ENCODE peak calls at places on chromosomes 7 and 10, in seven cellular contexts. One of them, this sample, is unnamed.

GRCh38 chr10:99964791-99965190 is 45.0 kb downstream of the DNMBP start:
- DNase-seq in kidney glomerular epithelial cell: no peak
- DNase-seq in mucosa of descending colon: peak
- DNase-seq in activated T-cell treated with anti-CD3 and anti-CD28 coated beads for 1 hour: no peak
- DNase-seq in Right ventricle myocardium superior: no peak
- DNase-seq in MM.1S: no peak
- DNase-seq in tibial artery: no peak
- DNase-seq in this sample: no peak

GRCh38 chr10:20552382-20552781 is 344.7 kb downstream of the NEBL start:
- DNase-seq in kidney glomerular epithelial cell: no peak
- DNase-seq in mucosa of descending colon: no peak
- DNase-seq in activated T-cell treated with anti-CD3 and anti-CD28 coated beads for 1 hour: no peak
- DNase-seq in Right ventricle myocardium superior: no peak
- DNase-seq in MM.1S: no peak
- DNase-seq in tibial artery: no peak
- DNase-seq in this sample: no peak

GRCh38 chr10:64036996-64037666 is 515.9 kb downstream of the REEP3 start:
- DNase-seq in kidney glomerular epithelial cell: no peak
- DNase-seq in mucosa of descending colon: peak
- DNase-seq in activated T-cell treated with anti-CD3 and anti-CD28 coated beads for 1 hour: no peak
- DNase-seq in Right ventricle myocardium superior: no peak
- DNase-seq in MM.1S: no peak
- DNase-seq in tibial artery: no peak
- DNase-seq in this sample: peak

GRCh38 chr7:3277604-3278572 is 23.2 kb upstream of the SDK1 start:
- DNase-seq in kidney glomerular epithelial cell: no peak
- DNase-seq in mucosa of descending colon: no peak
- DNase-seq in activated T-cell treated with anti-CD3 and anti-CD28 coated beads for 1 hour: no peak
- DNase-seq in Right ventricle myocardium superior: no peak
- DNase-seq in MM.1S: peak
- DNase-seq in tibial artery: no peak
- DNase-seq in this sample: no peak

GRCh38 chr10:127398140-127398966 is 150.8 kb upstream of the NPS start:
- DNase-seq in kidney glomerular epithelial cell: peak
- DNase-seq in mucosa of descending colon: no peak
- DNase-seq in activated T-cell treated with anti-CD3 and anti-CD28 coated beads for 1 hour: no peak
- DNase-seq in Right ventricle myocardium superior: no peak
- DNase-seq in MM.1S: no peak
- DNase-seq in tibial artery: no peak
- DNase-seq in this sample: no peak

GRCh38 chr10:14727389-14727918 is 47.2 kb downstream of the FAM107B start:
- DNase-seq in kidney glomerular epithelial cell: no peak
- DNase-seq in mucosa of descending colon: no peak
- DNase-seq in activated T-cell treated with anti-CD3 and anti-CD28 coated beads for 1 hour: no peak
- DNase-seq in Right ventricle myocardium superior: no peak
- DNase-seq in MM.1S: no peak
- DNase-seq in tibial artery: no peak
- DNase-seq in this sample: no peak

GRCh38 chr10:69972951-69973350 is 79.7 kb upstream of the MACROH2A2 start:
- DNase-seq in kidney glomerular epithelial cell: no peak
- DNase-seq in mucosa of descending colon: no peak
- DNase-seq in activated T-cell treated with anti-CD3 and anti-CD28 coated beads for 1 hour: no peak
- DNase-seq in Right ventricle myocardium superior: no peak
- DNase-seq in MM.1S: no peak
- DNase-seq in tibial artery: no peak
- DNase-seq in this sample: no peak

GRCh38 chr7:36777062-36777461 is 52.8 kb upstream of the AOAH start:
- DNase-seq in kidney glomerular epithelial cell: no peak
- DNase-seq in mucosa of descending colon: peak
- DNase-seq in activated T-cell treated with anti-CD3 and anti-CD28 coated beads for 1 hour: peak
- DNase-seq in Right ventricle myocardium superior: no peak
- DNase-seq in MM.1S: no peak
- DNase-seq in tibial artery: no peak
- DNase-seq in this sample: no peak

GRCh38 chr10:4519691-4520402 is 306.2 kb upstream of the AKR1E2 start:
- DNase-seq in kidney glomerular epithelial cell: no peak
- DNase-seq in mucosa of descending colon: no peak
- DNase-seq in activated T-cell treated with anti-CD3 and anti-CD28 coated beads for 1 hour: no peak
- DNase-seq in Right ventricle myocardium superior: no peak
- DNase-seq in MM.1S: no peak
- DNase-seq in tibial artery: no peak
- DNase-seq in this sample: no peak

GRCh38 chr7:75617634-75618234 is 121.0 kb downstream of the HIP1 start:
- DNase-seq in kidney glomerular epithelial cell: no peak
- DNase-seq in mucosa of descending colon: peak
- DNase-seq in activated T-cell treated with anti-CD3 and anti-CD28 coated beads for 1 hour: peak
- DNase-seq in Right ventricle myocardium superior: peak
- DNase-seq in MM.1S: peak
- DNase-seq in tibial artery: peak
- DNase-seq in this sample: no peak

GRCh38 chr7:2066251-2066919 is 166.4 kb downstream of the MAD1L1 start:
- DNase-seq in kidney glomerular epithelial cell: no peak
- DNase-seq in mucosa of descending colon: no peak
- DNase-seq in activated T-cell treated with anti-CD3 and anti-CD28 coated beads for 1 hour: peak
- DNase-seq in Right ventricle myocardium superior: no peak
- DNase-seq in MM.1S: no peak
- DNase-seq in tibial artery: no peak
- DNase-seq in this sample: no peak

GRCh38 chr7:17009007-17009719 is 127.4 kb upstream of the AGR3 start:
- DNase-seq in kidney glomerular epithelial cell: no peak
- DNase-seq in mucosa of descending colon: no peak
- DNase-seq in activated T-cell treated with anti-CD3 and anti-CD28 coated beads for 1 hour: no peak
- DNase-seq in Right ventricle myocardium superior: no peak
- DNase-seq in MM.1S: peak
- DNase-seq in tibial artery: no peak
- DNase-seq in this sample: no peak

GRCh38 chr10:14397069-14397468 is 66.3 kb upstream of the FRMD4A start:
- DNase-seq in kidney glomerular epithelial cell: peak
- DNase-seq in mucosa of descending colon: peak
- DNase-seq in activated T-cell treated with anti-CD3 and anti-CD28 coated beads for 1 hour: no peak
- DNase-seq in Right ventricle myocardium superior: peak
- DNase-seq in MM.1S: no peak
- DNase-seq in tibial artery: peak
- DNase-seq in this sample: no peak

GRCh38 chr10:125521721-125522680 is 161.0 kb downstream of the TEX36 start:
- DNase-seq in kidney glomerular epithelial cell: no peak
- DNase-seq in mucosa of descending colon: peak
- DNase-seq in activated T-cell treated with anti-CD3 and anti-CD28 coated beads for 1 hour: no peak
- DNase-seq in Right ventricle myocardium superior: no peak
- DNase-seq in MM.1S: no peak
- DNase-seq in tibial artery: no peak
- DNase-seq in this sample: no peak

GRCh38 chr10:99938563-99938962 is 71.2 kb downstream of the DNMBP start:
- DNase-seq in kidney glomerular epithelial cell: peak
- DNase-seq in mucosa of descending colon: no peak
- DNase-seq in activated T-cell treated with anti-CD3 and anti-CD28 coated beads for 1 hour: no peak
- DNase-seq in Right ventricle myocardium superior: no peak
- DNase-seq in MM.1S: no peak
- DNase-seq in tibial artery: no peak
- DNase-seq in this sample: no peak

GRCh38 chr10:131270461-131271190 is 40.9 kb downstream of the TCERG1L start:
- DNase-seq in kidney glomerular epithelial cell: no peak
- DNase-seq in mucosa of descending colon: no peak
- DNase-seq in activated T-cell treated with anti-CD3 and anti-CD28 coated beads for 1 hour: no peak
- DNase-seq in Right ventricle myocardium superior: no peak
- DNase-seq in MM.1S: no peak
- DNase-seq in tibial artery: no peak
- DNase-seq in this sample: no peak

GRCh38 chr7:34019431-34019830 is 114.1 kb downstream of the BMPER start:
- DNase-seq in kidney glomerular epithelial cell: no peak
- DNase-seq in mucosa of descending colon: no peak
- DNase-seq in activated T-cell treated with anti-CD3 and anti-CD28 coated beads for 1 hour: no peak
- DNase-seq in Right ventricle myocardium superior: no peak
- DNase-seq in MM.1S: no peak
- DNase-seq in tibial artery: no peak
- DNase-seq in this sample: no peak

GRCh38 chr7:18450021-18450420 is 45.5 kb upstream of the HDAC9 start:
- DNase-seq in kidney glomerular epithelial cell: no peak
- DNase-seq in mucosa of descending colon: no peak
- DNase-seq in activated T-cell treated with anti-CD3 and anti-CD28 coated beads for 1 hour: no peak
- DNase-seq in Right ventricle myocardium superior: no peak
- DNase-seq in MM.1S: no peak
- DNase-seq in tibial artery: no peak
- DNase-seq in this sample: no peak

GRCh38 chr10:22670796-22671195 is 43.6 kb downstream of the PIP4K2A start:
- DNase-seq in kidney glomerular epithelial cell: no peak
- DNase-seq in mucosa of descending colon: no peak
- DNase-seq in activated T-cell treated with anti-CD3 and anti-CD28 coated beads for 1 hour: no peak
- DNase-seq in Right ventricle myocardium superior: no peak
- DNase-seq in MM.1S: no peak
- DNase-seq in tibial artery: no peak
- DNase-seq in this sample: no peak

GRCh38 chr10:127322286-127322685 is 125.9 kb upstream of the INSYN2A start:
- DNase-seq in kidney glomerular epithelial cell: no peak
- DNase-seq in mucosa of descending colon: no peak
- DNase-seq in activated T-cell treated with anti-CD3 and anti-CD28 coated beads for 1 hour: no peak
- DNase-seq in Right ventricle myocardium superior: no peak
- DNase-seq in MM.1S: no peak
- DNase-seq in tibial artery: no peak
- DNase-seq in this sample: no peak

GRCh38 chr7:16129431-16130126 is 291.8 kb downstream of the CRPPA start:
- DNase-seq in kidney glomerular epithelial cell: peak
- DNase-seq in mucosa of descending colon: no peak
- DNase-seq in activated T-cell treated with anti-CD3 and anti-CD28 coated beads for 1 hour: no peak
- DNase-seq in Right ventricle myocardium superior: no peak
- DNase-seq in MM.1S: no peak
- DNase-seq in tibial artery: no peak
- DNase-seq in this sample: no peak

GRCh38 chr10:61621538-61622150 is 41.1 kb upstream of the CABCOCO1 start:
- DNase-seq in kidney glomerular epithelial cell: no peak
- DNase-seq in mucosa of descending colon: no peak
- DNase-seq in activated T-cell treated with anti-CD3 and anti-CD28 coated beads for 1 hour: no peak
- DNase-seq in Right ventricle myocardium superior: no peak
- DNase-seq in MM.1S: no peak
- DNase-seq in tibial artery: no peak
- DNase-seq in this sample: no peak

GRCh38 chr7:33760146-33760545 is 145.2 kb upstream of the BMPER start:
- DNase-seq in kidney glomerular epithelial cell: no peak
- DNase-seq in mucosa of descending colon: no peak
- DNase-seq in activated T-cell treated with anti-CD3 and anti-CD28 coated beads for 1 hour: no peak
- DNase-seq in Right ventricle myocardium superior: no peak
- DNase-seq in MM.1S: no peak
- DNase-seq in tibial artery: no peak
- DNase-seq in this sample: no peak

This sample was measured in cerebellum.